ENCODE peak calls at places on chromosomes 11 and 22, in eight cellular contexts. One of them, this sample, is unnamed.
A peak's percentile ranks its signal among the peaks of the same experiment; 100 is the strongest.

GRCh38 chr11:94885133-94885532 is 88.2 kb downstream of the CWC15 start:
- DNase-seq in SK-N-SH: no peak
- DNase-seq in HCT116: no peak
- DNase-seq in MM.1S: no peak
- DNase-seq in GM23248: no peak
- DNase-seq in Karpas-422: no peak
- DNase-seq in PC-3: peak; percentile 96
- DNase-seq in OCI-LY7: peak; percentile 3
- DNase-seq in this sample: no peak

GRCh38 chr11:130553306-130553705 is 104.9 kb downstream of the ADAMTS15 start:
- DNase-seq in SK-N-SH: no peak
- DNase-seq in HCT116: no peak
- DNase-seq in MM.1S: no peak
- DNase-seq in GM23248: peak; percentile 71
- DNase-seq in Karpas-422: no peak
- DNase-seq in PC-3: no peak
- DNase-seq in OCI-LY7: no peak
- DNase-seq in this sample: no peak

GRCh38 chr11:11313426-11313825 is 39.6 kb downstream of the CSNK2A3 start:
- DNase-seq in SK-N-SH: no peak
- DNase-seq in HCT116: no peak
- DNase-seq in MM.1S: no peak
- DNase-seq in GM23248: peak; percentile 79
- DNase-seq in Karpas-422: no peak
- DNase-seq in PC-3: peak; percentile 73
- DNase-seq in OCI-LY7: no peak
- DNase-seq in this sample: no peak

GRCh38 chr11:29452131-29452530 is 564.7 kb downstream of the KCNA4 start:
- DNase-seq in SK-N-SH: no peak
- DNase-seq in HCT116: no peak
- DNase-seq in MM.1S: no peak
- DNase-seq in GM23248: peak; percentile 76
- DNase-seq in Karpas-422: no peak
- DNase-seq in PC-3: peak; percentile 81
- DNase-seq in OCI-LY7: no peak
- DNase-seq in this sample: no peak

GRCh38 chr11:6633422-6634408 is 14.5 kb upstream of the TPP1 start:
- DNase-seq in SK-N-SH: no peak
- DNase-seq in HCT116: no peak
- DNase-seq in MM.1S: no peak
- DNase-seq in GM23248: no peak
- DNase-seq in Karpas-422: no peak
- DNase-seq in PC-3: no peak
- DNase-seq in OCI-LY7: no peak
- DNase-seq in this sample: no peak

GRCh38 chr11:45025716-45026492 is 75.2 kb upstream of the TP53I11 start:
- DNase-seq in SK-N-SH: peak; percentile 77
- DNase-seq in HCT116: no peak
- DNase-seq in MM.1S: no peak
- DNase-seq in GM23248: no peak
- DNase-seq in Karpas-422: peak; percentile 96
- DNase-seq in PC-3: no peak
- DNase-seq in OCI-LY7: peak; percentile 83
- DNase-seq in this sample: peak; percentile 38

GRCh38 chr11:95005642-95006041 is 19.4 kb upstream of the KDM4E start:
- DNase-seq in SK-N-SH: no peak
- DNase-seq in HCT116: no peak
- DNase-seq in MM.1S: no peak
- DNase-seq in GM23248: no peak
- DNase-seq in Karpas-422: no peak
- DNase-seq in PC-3: no peak
- DNase-seq in OCI-LY7: no peak
- DNase-seq in this sample: no peak

GRCh38 chr11:79082920-79083319 is 357.9 kb downstream of the TENM4 start:
- DNase-seq in SK-N-SH: no peak
- DNase-seq in HCT116: no peak
- DNase-seq in MM.1S: no peak
- DNase-seq in GM23248: no peak
- DNase-seq in Karpas-422: no peak
- DNase-seq in PC-3: no peak
- DNase-seq in OCI-LY7: no peak
- DNase-seq in this sample: no peak

GRCh38 chr11:126477526-126478275 is 122.2 kb downstream of the ST3GAL4 start:
- DNase-seq in SK-N-SH: no peak
- DNase-seq in HCT116: no peak
- DNase-seq in MM.1S: no peak
- DNase-seq in GM23248: no peak
- DNase-seq in Karpas-422: peak; percentile 53
- DNase-seq in PC-3: no peak
- DNase-seq in OCI-LY7: no peak
- DNase-seq in this sample: no peak

GRCh38 chr11:7514099-7514725 is 413 bp downstream of the PPFIBP2 start:
- DNase-seq in SK-N-SH: no peak
- DNase-seq in HCT116: no peak
- DNase-seq in MM.1S: peak; percentile 10
- DNase-seq in GM23248: peak; percentile 38
- DNase-seq in Karpas-422: peak; percentile 48
- DNase-seq in PC-3: no peak
- DNase-seq in OCI-LY7: peak; percentile 41
- DNase-seq in this sample: peak; percentile 38

GRCh38 chr11:2517016-2517385 is 72.2 kb downstream of the KCNQ1 start:
- DNase-seq in SK-N-SH: peak; percentile 22
- DNase-seq in HCT116: no peak
- DNase-seq in MM.1S: no peak
- DNase-seq in GM23248: no peak
- DNase-seq in Karpas-422: no peak
- DNase-seq in PC-3: no peak
- DNase-seq in OCI-LY7: no peak
- DNase-seq in this sample: no peak

GRCh38 chr11:120702656-120703055 is 191.1 kb downstream of the GRIK4 start:
- DNase-seq in SK-N-SH: no peak
- DNase-seq in HCT116: no peak
- DNase-seq in MM.1S: peak; percentile 35
- DNase-seq in GM23248: no peak
- DNase-seq in Karpas-422: peak; percentile 62
- DNase-seq in PC-3: no peak
- DNase-seq in OCI-LY7: peak; percentile 83
- DNase-seq in this sample: no peak

GRCh38 chr22:37492428-37493344 is 6.5 kb upstream of the MFNG start:
- DNase-seq in SK-N-SH: peak; percentile 69
- DNase-seq in HCT116: no peak
- DNase-seq in MM.1S: peak; percentile 44
- DNase-seq in GM23248: peak; percentile 79
- DNase-seq in Karpas-422: peak; percentile 88
- DNase-seq in PC-3: peak; percentile 54
- DNase-seq in OCI-LY7: peak; percentile 84
- DNase-seq in this sample: peak; percentile 86

GRCh38 chr22:25759825-25760231 is 17.8 kb downstream of the MYO18B start:
- DNase-seq in SK-N-SH: no peak
- DNase-seq in HCT116: no peak
- DNase-seq in MM.1S: no peak
- DNase-seq in GM23248: peak; percentile 93
- DNase-seq in Karpas-422: no peak
- DNase-seq in PC-3: peak; percentile 4
- DNase-seq in OCI-LY7: no peak
- DNase-seq in this sample: no peak

DNA sequence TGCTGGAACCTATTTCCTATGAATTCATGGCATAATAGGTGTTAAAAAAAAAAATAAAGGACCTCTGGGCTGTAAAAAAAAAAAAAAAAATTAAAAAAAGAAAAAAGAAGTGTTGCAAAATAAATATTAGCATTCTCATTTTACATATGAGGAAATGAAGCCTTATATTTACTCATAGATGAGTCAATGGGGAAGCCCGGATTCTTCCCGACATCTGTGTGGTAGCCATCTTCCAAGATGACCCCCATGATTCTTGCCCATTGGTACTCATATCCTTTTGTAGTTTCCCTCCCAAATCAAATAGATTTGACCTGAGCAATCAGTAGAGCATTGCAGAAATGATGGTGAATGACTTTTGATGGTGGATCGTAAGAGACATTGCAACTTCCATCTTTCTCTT is 3.0 kb upstream of the SWAP70 start:
- DNase-seq in SK-N-SH: no peak
- DNase-seq in HCT116: no peak
- DNase-seq in MM.1S: no peak
- DNase-seq in GM23248: peak; percentile 50
- DNase-seq in Karpas-422: no peak
- DNase-seq in PC-3: peak; percentile 61
- DNase-seq in OCI-LY7: no peak
- DNase-seq in this sample: no peak
- H3K9me2 ChIP-seq in SK-N-SH: no peaks in the 10 kb centered on the region
- H3K9me2 ChIP-seq in HCT116: no peaks in the 10 kb centered on the region
- H3K9me2 ChIP-seq in MM.1S: no peaks in the 10 kb centered on the region
- H3K9me2 ChIP-seq in GM23248: no peaks in the 10 kb centered on the region
- H3K9me2 ChIP-seq in Karpas-422: no peaks in the 10 kb centered on the region
- H3K9me2 ChIP-seq in PC-3: no peaks in the 10 kb centered on the region
- H3K9me2 ChIP-seq in OCI-LY7: no peaks in the 10 kb centered on the region
- H3K9me2 ChIP-seq in this sample: peaks cover 3% of the 10 kb centered on the region

GRCh38 chr11:123797065-123797940 is 8.8 kb downstream of the OR6M1 start:
- DNase-seq in SK-N-SH: no peak
- DNase-seq in HCT116: no peak
- DNase-seq in MM.1S: no peak
- DNase-seq in GM23248: no peak
- DNase-seq in Karpas-422: no peak
- DNase-seq in PC-3: no peak
- DNase-seq in OCI-LY7: no peak
- DNase-seq in this sample: no peak
- H3K9me2 ChIP-seq in SK-N-SH: no peaks in the 10 kb centered on the region
- H3K9me2 ChIP-seq in HCT116: no peaks in the 10 kb centered on the region
- H3K9me2 ChIP-seq in MM.1S: no peaks in the 10 kb centered on the region
- H3K9me2 ChIP-seq in GM23248: no peaks in the 10 kb centered on the region
- H3K9me2 ChIP-seq in Karpas-422: no peaks in the 10 kb centered on the region
- H3K9me2 ChIP-seq in PC-3: no peaks in the 10 kb centered on the region
- H3K9me2 ChIP-seq in OCI-LY7: no peaks in the 10 kb centered on the region
- H3K9me2 ChIP-seq in this sample: no peaks in the 10 kb centered on the region

GRCh38 chr11:35274909-35275807 is 136.2 kb downstream of the CD44 start:
- DNase-seq in SK-N-SH: no peak
- DNase-seq in HCT116: no peak
- DNase-seq in MM.1S: no peak
- DNase-seq in GM23248: peak; percentile 71
- DNase-seq in Karpas-422: no peak
- DNase-seq in PC-3: peak; percentile 84
- DNase-seq in OCI-LY7: no peak
- DNase-seq in this sample: peak; percentile 20
- H3K9me2 ChIP-seq in SK-N-SH: no peaks in the 10 kb centered on the region
- H3K9me2 ChIP-seq in HCT116: no peaks in the 10 kb centered on the region
- H3K9me2 ChIP-seq in MM.1S: no peaks in the 10 kb centered on the region
- H3K9me2 ChIP-seq in GM23248: no peaks in the 10 kb centered on the region
- H3K9me2 ChIP-seq in Karpas-422: no peaks in the 10 kb centered on the region
- H3K9me2 ChIP-seq in PC-3: no peaks in the 10 kb centered on the region
- H3K9me2 ChIP-seq in OCI-LY7: no peaks in the 10 kb centered on the region
- H3K9me2 ChIP-seq in this sample: peaks cover 7% of the 10 kb centered on the region

GRCh38 chr11:117591316-117592039 is 205.5 kb downstream of the DSCAML1 start:
- DNase-seq in SK-N-SH: peak; percentile 73
- DNase-seq in HCT116: no peak
- DNase-seq in MM.1S: no peak
- DNase-seq in GM23248: no peak
- DNase-seq in Karpas-422: no peak
- DNase-seq in PC-3: no peak
- DNase-seq in OCI-LY7: no peak
- DNase-seq in this sample: no peak
- H3K9me2 ChIP-seq in SK-N-SH: no peaks in the 10 kb centered on the region
- H3K9me2 ChIP-seq in HCT116: no peaks in the 10 kb centered on the region
- H3K9me2 ChIP-seq in MM.1S: no peaks in the 10 kb centered on the region
- H3K9me2 ChIP-seq in GM23248: no peaks in the 10 kb centered on the region
- H3K9me2 ChIP-seq in Karpas-422: no peaks in the 10 kb centered on the region
- H3K9me2 ChIP-seq in PC-3: no peaks in the 10 kb centered on the region
- H3K9me2 ChIP-seq in OCI-LY7: no peaks in the 10 kb centered on the region
- H3K9me2 ChIP-seq in this sample: no peaks in the 10 kb centered on the region

GRCh38 chr11:14251754-14252153 is 107.2 kb downstream of the RRAS2 start:
- DNase-seq in SK-N-SH: no peak
- DNase-seq in HCT116: no peak
- DNase-seq in MM.1S: no peak
- DNase-seq in GM23248: no peak
- DNase-seq in Karpas-422: no peak
- DNase-seq in PC-3: no peak
- DNase-seq in OCI-LY7: no peak
- DNase-seq in this sample: no peak
- H3K9me2 ChIP-seq in SK-N-SH: no peaks in the 10 kb centered on the region
- H3K9me2 ChIP-seq in HCT116: no peaks in the 10 kb centered on the region
- H3K9me2 ChIP-seq in MM.1S: no peaks in the 10 kb centered on the region
- H3K9me2 ChIP-seq in GM23248: no peaks in the 10 kb centered on the region
- H3K9me2 ChIP-seq in Karpas-422: no peaks in the 10 kb centered on the region
- H3K9me2 ChIP-seq in PC-3: no peaks in the 10 kb centered on the region
- H3K9me2 ChIP-seq in OCI-LY7: no peaks in the 10 kb centered on the region
- H3K9me2 ChIP-seq in this sample: no peaks in the 10 kb centered on the region

GRCh38 chr11:92794783-92795182 is 174.7 kb upstream of the MTNR1B start:
- DNase-seq in SK-N-SH: no peak
- DNase-seq in HCT116: no peak
- DNase-seq in MM.1S: no peak
- DNase-seq in GM23248: no peak
- DNase-seq in Karpas-422: no peak
- DNase-seq in PC-3: no peak
- DNase-seq in OCI-LY7: no peak
- DNase-seq in this sample: no peak
- H3K9me2 ChIP-seq in SK-N-SH: no peaks in the 10 kb centered on the region
- H3K9me2 ChIP-seq in HCT116: no peaks in the 10 kb centered on the region
- H3K9me2 ChIP-seq in MM.1S: no peaks in the 10 kb centered on the region
- H3K9me2 ChIP-seq in GM23248: no peaks in the 10 kb centered on the region
- H3K9me2 ChIP-seq in Karpas-422: peaks cover 2% of the 10 kb centered on the region
- H3K9me2 ChIP-seq in PC-3: no peaks in the 10 kb centered on the region
- H3K9me2 ChIP-seq in OCI-LY7: no peaks in the 10 kb centered on the region
- H3K9me2 ChIP-seq in this sample: peaks cover 17% of the 10 kb centered on the region

GRCh38 chr11:112241486-112241885 is 15.3 kb downstream of the PTS start:
- DNase-seq in SK-N-SH: no peak
- DNase-seq in HCT116: no peak
- DNase-seq in MM.1S: no peak
- DNase-seq in GM23248: peak; percentile 81
- DNase-seq in Karpas-422: no peak
- DNase-seq in PC-3: peak; percentile 58
- DNase-seq in OCI-LY7: no peak
- DNase-seq in this sample: no peak
- H3K9me2 ChIP-seq in SK-N-SH: no peaks in the 10 kb centered on the region
- H3K9me2 ChIP-seq in HCT116: no peaks in the 10 kb centered on the region
- H3K9me2 ChIP-seq in MM.1S: no peaks in the 10 kb centered on the region
- H3K9me2 ChIP-seq in GM23248: no peaks in the 10 kb centered on the region
- H3K9me2 ChIP-seq in Karpas-422: no peaks in the 10 kb centered on the region
- H3K9me2 ChIP-seq in PC-3: no peaks in the 10 kb centered on the region
- H3K9me2 ChIP-seq in OCI-LY7: no peaks in the 10 kb centered on the region
- H3K9me2 ChIP-seq in this sample: no peaks in the 10 kb centered on the region

This sample was measured in GM23338.